ENCODE peak calls at places on chromosomes 7 and 10, in four cellular contexts. One of them, this sample, is unnamed.
A peak's percentile ranks its signal among the peaks of the same experiment; 100 is the strongest.

GRCh38 chr7:103573479-103574058 is 127.6 kb upstream of the SLC26A5 start:
- DNase-seq in BE2C: no peak
- DNase-seq in spleen: no peak
- DNase-seq in effector memory CD4-positive, alpha-beta T cell: no peak
- DNase-seq in this sample: no peak

GRCh38 chr7:79506481-79506880 is 53.0 kb upstream of the MAGI2 start:
- DNase-seq in BE2C: no peak
- DNase-seq in spleen: no peak
- DNase-seq in effector memory CD4-positive, alpha-beta T cell: no peak
- DNase-seq in this sample: no peak

GRCh38 chr10:31756131-31757119 is 172.2 kb downstream of the ARHGAP12 start:
- DNase-seq in BE2C: no peak
- DNase-seq in spleen: no peak
- DNase-seq in effector memory CD4-positive, alpha-beta T cell: no peak
- DNase-seq in this sample: no peak

GRCh38 chr10:24793648-24794379 is 70.1 kb upstream of the ARHGAP21 start:
- DNase-seq in BE2C: no peak
- DNase-seq in spleen: no peak
- DNase-seq in effector memory CD4-positive, alpha-beta T cell: no peak
- DNase-seq in this sample: no peak

GRCh38 chr10:48251525-48252353 is 22.8 kb downstream of the FRMPD2 start:
- DNase-seq in BE2C: no peak
- DNase-seq in spleen: no peak
- DNase-seq in effector memory CD4-positive, alpha-beta T cell: no peak
- DNase-seq in this sample: peak; percentile 57

GRCh38 chr10:28722065-28722803 is 44.9 kb downstream of the BAMBI start:
- DNase-seq in BE2C: peak; percentile 45
- DNase-seq in spleen: peak; percentile 68
- DNase-seq in effector memory CD4-positive, alpha-beta T cell: no peak
- DNase-seq in this sample: peak; percentile 64

GRCh38 chr7:143362126-143362961 is at the start of gene FAM131B:
- DNase-seq in BE2C: no peak
- DNase-seq in spleen: no peak
- DNase-seq in effector memory CD4-positive, alpha-beta T cell: peak; percentile 19
- DNase-seq in this sample: no peak

GRCh38 chr10:76285012-76285411 is 853.6 kb downstream of the LRMDA start:
- DNase-seq in BE2C: no peak
- DNase-seq in spleen: no peak
- DNase-seq in effector memory CD4-positive, alpha-beta T cell: no peak
- DNase-seq in this sample: no peak

GRCh38 chr7:23184709-23185354 is 3.0 kb downstream of the NUP42 start:
- DNase-seq in BE2C: peak; percentile 64
- DNase-seq in spleen: no peak
- DNase-seq in effector memory CD4-positive, alpha-beta T cell: no peak
- DNase-seq in this sample: no peak

GRCh38 chr7:25090374-25090773 is 34.7 kb downstream of the CYCS start:
- DNase-seq in BE2C: no peak
- DNase-seq in spleen: no peak
- DNase-seq in effector memory CD4-positive, alpha-beta T cell: no peak
- DNase-seq in this sample: no peak

GRCh38 chr10:122459586-122460273 is 1.6 kb upstream of the HTRA1 start:
- DNase-seq in BE2C: no peak
- DNase-seq in spleen: no peak
- DNase-seq in effector memory CD4-positive, alpha-beta T cell: no peak
- DNase-seq in this sample: no peak

GRCh38 chr7:50211306-50212015 is 93.1 kb upstream of the IKZF1 start:
- DNase-seq in BE2C: no peak
- DNase-seq in spleen: no peak
- DNase-seq in effector memory CD4-positive, alpha-beta T cell: no peak
- DNase-seq in this sample: no peak

GRCh38 chr10:23754179-23754578 is 315.3 kb downstream of the OTUD1 start:
- DNase-seq in BE2C: no peak
- DNase-seq in spleen: no peak
- DNase-seq in effector memory CD4-positive, alpha-beta T cell: no peak
- DNase-seq in this sample: no peak

GRCh38 chr7:130356760-130357611 is 12.4 kb downstream of the CPA5 start:
- DNase-seq in BE2C: no peak
- DNase-seq in spleen: no peak
- DNase-seq in effector memory CD4-positive, alpha-beta T cell: no peak
- DNase-seq in this sample: peak; percentile 72

GRCh38 chr7:73828107-73828803 is 2.5 kb upstream of the CLDN4 start:
- DNase-seq in BE2C: peak; percentile 76
- DNase-seq in spleen: no peak
- DNase-seq in effector memory CD4-positive, alpha-beta T cell: no peak
- DNase-seq in this sample: no peak

GRCh38 chr10:80412521-80412920 is 4.2 kb downstream of the PRXL2A start:
- DNase-seq in BE2C: no peak
- DNase-seq in spleen: no peak
- DNase-seq in effector memory CD4-positive, alpha-beta T cell: no peak
- DNase-seq in this sample: no peak

GRCh38 chr7:98286093-98286525 is 4.6 kb downstream of the BRI3 start:
- DNase-seq in BE2C: no peak
- DNase-seq in spleen: peak; percentile 83
- DNase-seq in effector memory CD4-positive, alpha-beta T cell: no peak
- DNase-seq in this sample: peak; percentile 92

GRCh38 chr10:102780246-102780645 is 36.5 kb downstream of the WBP1L start:
- DNase-seq in BE2C: no peak
- DNase-seq in spleen: no peak
- DNase-seq in effector memory CD4-positive, alpha-beta T cell: no peak
- DNase-seq in this sample: no peak

GRCh38 chr10:72171175-72171630 is 44.6 kb upstream of the ANAPC16 start:
- DNase-seq in BE2C: no peak
- DNase-seq in spleen: no peak
- DNase-seq in effector memory CD4-positive, alpha-beta T cell: no peak
- DNase-seq in this sample: no peak

GRCh38 chr10:43843331-43844101 is 194.8 kb upstream of the ZNF32 start:
- DNase-seq in BE2C: peak; percentile 47
- DNase-seq in spleen: no peak
- DNase-seq in effector memory CD4-positive, alpha-beta T cell: no peak
- DNase-seq in this sample: peak; percentile 77

GRCh38 chr7:6558837-6559236 is 7.6 kb upstream of the GRID2IP start:
- DNase-seq in BE2C: peak; percentile 69
- DNase-seq in spleen: no peak
- DNase-seq in effector memory CD4-positive, alpha-beta T cell: no peak
- DNase-seq in this sample: no peak

GRCh38 chr7:41189866-41190265 is 513.0 kb downstream of the INHBA start:
- DNase-seq in BE2C: no peak
- DNase-seq in spleen: no peak
- DNase-seq in effector memory CD4-positive, alpha-beta T cell: no peak
- DNase-seq in this sample: no peak

GRCh38 chr7:25842201-25842726 is 309.7 kb upstream of the NFE2L3 start:
- DNase-seq in BE2C: no peak
- DNase-seq in spleen: no peak
- DNase-seq in effector memory CD4-positive, alpha-beta T cell: no peak
- DNase-seq in this sample: no peak

GRCh38 chr10:120453886-120454285 is 3.1 kb upstream of the PLPP4 start:
- DNase-seq in BE2C: no peak
- DNase-seq in spleen: no peak
- DNase-seq in effector memory CD4-positive, alpha-beta T cell: no peak
- DNase-seq in this sample: no peak

GRCh38 chr7:17044868-17045267 is 163.1 kb upstream of the AGR3 start:
- DNase-seq in BE2C: no peak
- DNase-seq in spleen: no peak
- DNase-seq in effector memory CD4-positive, alpha-beta T cell: no peak
- DNase-seq in this sample: no peak

GRCh38 chr10:77915299-77916105 is 11.1 kb downstream of the DLG5 start:
- DNase-seq in BE2C: no peak
- DNase-seq in spleen: no peak
- DNase-seq in effector memory CD4-positive, alpha-beta T cell: no peak
- DNase-seq in this sample: no peak

GRCh38 chr7:41979834-41980307 is 257.1 kb downstream of the GLI3 start:
- DNase-seq in BE2C: no peak
- DNase-seq in spleen: no peak
- DNase-seq in effector memory CD4-positive, alpha-beta T cell: no peak
- DNase-seq in this sample: no peak

GRCh38 chr7:28957064-28957821 is 887 bp downstream of the TRIL start:
- DNase-seq in BE2C: peak; percentile 47
- DNase-seq in spleen: peak; percentile 79
- DNase-seq in effector memory CD4-positive, alpha-beta T cell: no peak
- DNase-seq in this sample: no peak

GRCh38 chr10:48805411-48805810 is 120.7 kb downstream of the WDFY4 start:
- DNase-seq in BE2C: no peak
- DNase-seq in spleen: no peak
- DNase-seq in effector memory CD4-positive, alpha-beta T cell: no peak
- DNase-seq in this sample: no peak

GRCh38 chr10:102310356-102311024 is 65.2 kb downstream of the GBF1 start:
- DNase-seq in BE2C: no peak
- DNase-seq in spleen: no peak
- DNase-seq in effector memory CD4-positive, alpha-beta T cell: no peak
- DNase-seq in this sample: no peak

GRCh38 chr7:101129603-101130117 is 2.8 kb downstream of the SERPINE1 start:
- DNase-seq in BE2C: no peak
- DNase-seq in spleen: no peak
- DNase-seq in effector memory CD4-positive, alpha-beta T cell: no peak
- DNase-seq in this sample: no peak

GRCh38 chr7:407706-408539 is 111.7 kb downstream of the PDGFA start:
- DNase-seq in BE2C: no peak
- DNase-seq in spleen: peak; percentile 41
- DNase-seq in effector memory CD4-positive, alpha-beta T cell: no peak
- DNase-seq in this sample: no peak

GRCh38 chr10:34319197-34319846 is 495.8 kb downstream of the PARD3 start:
- DNase-seq in BE2C: peak; percentile 11
- DNase-seq in spleen: no peak
- DNase-seq in effector memory CD4-positive, alpha-beta T cell: no peak
- DNase-seq in this sample: no peak

GRCh38 chr7:42485171-42485838 is 248.3 kb upstream of the GLI3 start:
- DNase-seq in BE2C: no peak
- DNase-seq in spleen: no peak
- DNase-seq in effector memory CD4-positive, alpha-beta T cell: no peak
- DNase-seq in this sample: no peak

GRCh38 chr10:79442171-79443040 is 3.0 kb downstream of the ZCCHC24 start:
- DNase-seq in BE2C: no peak
- DNase-seq in spleen: peak; percentile 72
- DNase-seq in effector memory CD4-positive, alpha-beta T cell: no peak
- DNase-seq in this sample: no peak

GRCh38 chr7:128665057-128665456 is 7.0 kb upstream of the GARIN1A start:
- DNase-seq in BE2C: no peak
- DNase-seq in spleen: no peak
- DNase-seq in effector memory CD4-positive, alpha-beta T cell: no peak
- DNase-seq in this sample: no peak

DNA sequence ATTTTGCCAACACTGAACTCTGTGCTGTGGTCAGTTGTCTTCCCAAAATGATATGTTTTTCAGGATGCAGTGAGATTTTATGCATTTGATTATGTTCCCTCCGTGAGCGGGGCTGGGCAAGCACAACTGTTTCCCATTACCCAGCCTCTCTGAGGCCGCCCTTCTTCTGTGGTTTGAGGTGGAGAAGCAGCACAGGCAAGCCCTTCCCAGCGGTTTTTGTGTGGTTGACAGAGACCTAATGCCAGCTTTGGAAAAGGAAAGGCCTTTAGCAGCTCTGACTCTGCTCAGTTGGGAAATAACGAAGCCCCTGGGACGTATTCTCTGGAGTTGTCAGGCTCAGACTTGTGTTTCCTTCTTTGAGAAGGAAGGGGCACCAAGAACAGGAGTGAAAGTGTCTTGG is 20.7 kb upstream of the PDCD4 start:
- DNase-seq in BE2C: no peak
- DNase-seq in spleen: no peak
- DNase-seq in effector memory CD4-positive, alpha-beta T cell: no peak
- DNase-seq in this sample: peak; percentile 56
- H3K4me1 ChIP-seq in BE2C: peaks cover under 1% of the 10 kb centered on the region
- H3K4me1 ChIP-seq in spleen: peaks cover 43% of the 10 kb centered on the region
- H3K4me1 ChIP-seq in effector memory CD4-positive, alpha-beta T cell: peaks cover 43% of the 10 kb centered on the region
- H3K4me1 ChIP-seq in this sample: no peaks in the 10 kb centered on the region

DNA sequence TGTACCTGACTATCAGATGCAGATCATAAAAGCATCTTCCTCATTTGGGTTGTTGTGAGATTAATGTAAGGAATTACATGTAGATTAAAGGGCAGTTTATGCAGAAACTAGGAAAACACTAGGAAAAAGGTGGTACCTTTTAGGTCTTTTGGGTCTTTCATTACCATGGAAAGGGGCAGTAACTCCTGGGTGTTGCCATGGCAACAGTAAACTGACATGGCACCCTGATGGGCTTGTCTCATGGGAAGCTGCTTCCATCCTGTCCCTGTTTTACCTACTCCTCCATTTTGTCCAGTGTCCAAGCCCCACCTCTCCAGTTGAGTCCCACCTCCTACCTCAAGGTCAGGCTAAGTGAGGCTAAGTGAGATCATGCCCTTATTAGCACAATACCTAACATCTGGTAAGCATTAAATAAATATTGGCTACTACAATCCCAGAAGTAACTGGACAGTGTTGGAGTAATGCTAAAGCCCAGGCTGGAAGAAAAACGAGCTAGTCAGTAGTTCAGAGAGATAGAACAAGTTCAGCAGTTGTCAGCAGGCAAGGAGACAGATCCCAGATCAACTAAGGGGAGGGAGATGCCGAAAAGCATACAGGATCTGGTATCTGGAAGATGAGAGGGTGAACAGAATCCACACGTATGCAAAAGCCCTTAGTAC is 240.0 kb upstream of the AUTS2 start:
- DNase-seq in BE2C: peak; percentile 16
- DNase-seq in spleen: no peak
- DNase-seq in effector memory CD4-positive, alpha-beta T cell: no peak
- DNase-seq in this sample: no peak
- H3K4me1 ChIP-seq in BE2C: no peaks in the 10 kb centered on the region
- H3K4me1 ChIP-seq in spleen: no peaks in the 10 kb centered on the region
- H3K4me1 ChIP-seq in effector memory CD4-positive, alpha-beta T cell: no peaks in the 10 kb centered on the region
- H3K4me1 ChIP-seq in this sample: no peaks in the 10 kb centered on the region

GRCh38 chr10:70576803-70577517 is 25.6 kb downstream of the PRF1 start:
- DNase-seq in BE2C: no peak
- DNase-seq in spleen: no peak
- DNase-seq in effector memory CD4-positive, alpha-beta T cell: no peak
- DNase-seq in this sample: no peak
- H3K4me1 ChIP-seq in BE2C: peaks cover 6% of the 10 kb centered on the region
- H3K4me1 ChIP-seq in spleen: peaks cover 42% of the 10 kb centered on the region
- H3K4me1 ChIP-seq in effector memory CD4-positive, alpha-beta T cell: peaks cover 37% of the 10 kb centered on the region
- H3K4me1 ChIP-seq in this sample: no peaks in the 10 kb centered on the region

DNA sequence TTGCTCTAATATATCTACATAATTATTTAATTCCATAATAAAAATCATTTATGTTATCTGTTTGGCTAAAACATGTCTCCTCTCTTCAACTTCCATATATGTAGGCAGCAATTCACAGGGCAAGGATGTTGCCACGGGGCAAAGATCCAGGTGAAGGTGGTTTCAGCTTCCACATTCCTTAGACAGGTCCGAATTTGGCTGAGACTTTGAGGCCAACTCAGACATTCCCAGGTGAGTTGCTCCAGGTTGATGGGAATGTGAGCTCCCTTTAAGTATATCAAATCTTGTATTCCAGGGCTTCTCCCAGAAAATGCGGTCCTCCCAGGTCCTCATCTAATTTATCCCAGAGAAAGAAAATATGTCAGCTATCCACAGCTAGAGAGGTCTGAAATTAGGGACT is 15.1 kb upstream of the AOAH start:
- DNase-seq in BE2C: no peak
- DNase-seq in spleen: no peak
- DNase-seq in effector memory CD4-positive, alpha-beta T cell: no peak
- DNase-seq in this sample: no peak
- H3K4me1 ChIP-seq in BE2C: no peaks in the 10 kb centered on the region
- H3K4me1 ChIP-seq in spleen: peaks cover 29% of the 10 kb centered on the region
- H3K4me1 ChIP-seq in effector memory CD4-positive, alpha-beta T cell: peaks cover 8% of the 10 kb centered on the region
- H3K4me1 ChIP-seq in this sample: no peaks in the 10 kb centered on the region

GRCh38 chr7:55108401-55108800 is 89.6 kb downstream of the EGFR start:
- DNase-seq in BE2C: no peak
- DNase-seq in spleen: no peak
- DNase-seq in effector memory CD4-positive, alpha-beta T cell: no peak
- DNase-seq in this sample: no peak
- H3K4me1 ChIP-seq in BE2C: peaks cover 81% of the 10 kb centered on the region
- H3K4me1 ChIP-seq in spleen: no peaks in the 10 kb centered on the region
- H3K4me1 ChIP-seq in effector memory CD4-positive, alpha-beta T cell: no peaks in the 10 kb centered on the region
- H3K4me1 ChIP-seq in this sample: peaks cover 34% of the 10 kb centered on the region